ENCODE peak calls at places on chromosomes 5 and 9, in ten cellular contexts. One of them, this sample, is unnamed.
A peak's percentile ranks its signal among the peaks of the same experiment; 100 is the strongest.

GRCh38 chr9:9499546-9499945 is 1113.3 kb downstream of the PTPRD start:
- DNase-seq in A549: no peak
- DNase-seq in GM12891: no peak
- DNase-seq in K562: no peak
- DNase-seq in HepG2: no peak
- DNase-seq in transverse colon: no peak
- DNase-seq in HCT116: no peak
- DNase-seq in thyroid gland: no peak
- DNase-seq in adrenal gland: no peak
- DNase-seq in sigmoid colon: no peak
- DNase-seq in this sample: no peak

GRCh38 chr9:32551491-32552049 is 557 bp upstream of the SMIM27 start:
- DNase-seq in thyroid gland: peak; percentile 26
- DNase-seq in K562: peak; percentile 12
- DNase-seq in adrenal gland: peak; percentile 14
- DNase-seq in HepG2: peak; percentile 14
- DNase-seq in HCT116: peak; percentile 7
- DNase-seq in GM12891: no peak
- DNase-seq in transverse colon: peak; percentile 47
- DNase-seq in sigmoid colon: peak; percentile 70
- DNase-seq in A549: peak; percentile 28
- DNase-seq in this sample: peak; percentile 85

GRCh38 chr5:143106175-143106574 is 297.3 kb downstream of the NR3C1 start:
- DNase-seq in K562: no peak
- DNase-seq in transverse colon: no peak
- DNase-seq in adrenal gland: no peak
- DNase-seq in HepG2: peak; percentile 80
- DNase-seq in A549: peak; percentile 40
- DNase-seq in GM12891: no peak
- DNase-seq in HCT116: no peak
- DNase-seq in sigmoid colon: no peak
- DNase-seq in thyroid gland: peak; percentile 13
- DNase-seq in this sample: peak; percentile 29

GRCh38 chr5:76199321-76200318 is 116.4 kb downstream of the SV2C start:
- DNase-seq in A549: no peak
- DNase-seq in adrenal gland: no peak
- DNase-seq in HepG2: no peak
- DNase-seq in transverse colon: no peak
- DNase-seq in K562: no peak
- DNase-seq in GM12891: no peak
- DNase-seq in HCT116: no peak
- DNase-seq in thyroid gland: no peak
- DNase-seq in sigmoid colon: no peak
- DNase-seq in this sample: no peak

GRCh38 chr9:96554801-96555566 is 64.7 kb downstream of the CDC14B start:
- DNase-seq in K562: no peak
- DNase-seq in HCT116: no peak
- DNase-seq in GM12891: no peak
- DNase-seq in HepG2: no peak
- DNase-seq in A549: no peak
- DNase-seq in adrenal gland: no peak
- DNase-seq in transverse colon: no peak
- DNase-seq in thyroid gland: no peak
- DNase-seq in sigmoid colon: no peak
- DNase-seq in this sample: no peak

GRCh38 chr5:137743031-137743640 is 7.2 kb upstream of the KLHL3 start:
- DNase-seq in A549: peak; percentile 48
- DNase-seq in adrenal gland: peak; percentile 61
- DNase-seq in GM12891: no peak
- DNase-seq in sigmoid colon: peak; percentile 68
- DNase-seq in thyroid gland: peak; percentile 69
- DNase-seq in HCT116: peak; percentile 59
- DNase-seq in HepG2: peak; percentile 77
- DNase-seq in K562: peak; percentile 26
- DNase-seq in transverse colon: peak; percentile 41
- DNase-seq in this sample: peak; percentile 66

GRCh38 chr5:66742083-66742895 is 146.1 kb downstream of the MAST4 start:
- DNase-seq in HepG2: peak; percentile 33
- DNase-seq in sigmoid colon: no peak
- DNase-seq in adrenal gland: no peak
- DNase-seq in GM12891: no peak
- DNase-seq in K562: peak; percentile 20
- DNase-seq in thyroid gland: peak; percentile 47
- DNase-seq in A549: peak; percentile 25
- DNase-seq in HCT116: peak; percentile 21
- DNase-seq in transverse colon: peak; percentile 17
- DNase-seq in this sample: peak; percentile 27

GRCh38 chr5:88667187-88668141 is 215.5 kb downstream of the MEF2C start:
- DNase-seq in sigmoid colon: no peak
- DNase-seq in thyroid gland: no peak
- DNase-seq in K562: no peak
- DNase-seq in transverse colon: no peak
- DNase-seq in adrenal gland: no peak
- DNase-seq in HepG2: no peak
- DNase-seq in HCT116: no peak
- DNase-seq in GM12891: no peak
- DNase-seq in A549: no peak
- DNase-seq in this sample: no peak

GRCh38 chr5:150214289-150214688 is 24.4 kb downstream of the SLC6A7 start:
- DNase-seq in adrenal gland: no peak
- DNase-seq in GM12891: no peak
- DNase-seq in sigmoid colon: no peak
- DNase-seq in K562: peak; percentile 58
- DNase-seq in thyroid gland: no peak
- DNase-seq in HCT116: no peak
- DNase-seq in transverse colon: no peak
- DNase-seq in HepG2: no peak
- DNase-seq in A549: no peak
- DNase-seq in this sample: no peak

GRCh38 chr9:135827866-135828580 is 79.3 kb downstream of the CAMSAP1 start:
- DNase-seq in K562: no peak
- DNase-seq in adrenal gland: no peak
- DNase-seq in HepG2: no peak
- DNase-seq in GM12891: no peak
- DNase-seq in transverse colon: no peak
- DNase-seq in HCT116: no peak
- DNase-seq in thyroid gland: no peak
- DNase-seq in sigmoid colon: no peak
- DNase-seq in A549: no peak
- DNase-seq in this sample: no peak

GRCh38 chr5:139461698-139462097 is 845 bp downstream of the ECSCR start:
- DNase-seq in K562: no peak
- DNase-seq in adrenal gland: no peak
- DNase-seq in HCT116: no peak
- DNase-seq in HepG2: no peak
- DNase-seq in transverse colon: no peak
- DNase-seq in thyroid gland: no peak
- DNase-seq in A549: no peak
- DNase-seq in sigmoid colon: no peak
- DNase-seq in GM12891: no peak
- DNase-seq in this sample: no peak

GRCh38 chr9:129351058-129351641 is 173.1 kb upstream of the IER5L start:
- DNase-seq in GM12891: no peak
- DNase-seq in transverse colon: no peak
- DNase-seq in HepG2: no peak
- DNase-seq in HCT116: no peak
- DNase-seq in K562: no peak
- DNase-seq in A549: no peak
- DNase-seq in sigmoid colon: no peak
- DNase-seq in adrenal gland: no peak
- DNase-seq in thyroid gland: no peak
- DNase-seq in this sample: no peak

GRCh38 chr9:136625101-136626065 is 37.3 kb upstream of the EGFL7 start:
- DNase-seq in sigmoid colon: peak; percentile 88
- DNase-seq in GM12891: no peak
- DNase-seq in HCT116: no peak
- DNase-seq in transverse colon: peak; percentile 91
- DNase-seq in A549: peak; percentile 67
- DNase-seq in HepG2: peak; percentile 69
- DNase-seq in K562: peak; percentile 47
- DNase-seq in adrenal gland: peak; percentile 63
- DNase-seq in thyroid gland: peak; percentile 81
- DNase-seq in this sample: no peak

GRCh38 chr5:920321-920720 is 27.6 kb downstream of the TRIP13 start:
- DNase-seq in A549: no peak
- DNase-seq in sigmoid colon: no peak
- DNase-seq in K562: no peak
- DNase-seq in HepG2: no peak
- DNase-seq in HCT116: no peak
- DNase-seq in GM12891: no peak
- DNase-seq in thyroid gland: no peak
- DNase-seq in adrenal gland: no peak
- DNase-seq in transverse colon: no peak
- DNase-seq in this sample: no peak

GRCh38 chr5:923473-923873 is 30.8 kb downstream of the TRIP13 start:
- DNase-seq in HCT116: peak; percentile 51
- DNase-seq in sigmoid colon: peak; percentile 89
- DNase-seq in transverse colon: peak; percentile 79
- DNase-seq in thyroid gland: peak; percentile 79
- DNase-seq in GM12891: peak; percentile 87
- DNase-seq in adrenal gland: peak; percentile 83
- DNase-seq in A549: peak; percentile 89
- DNase-seq in K562: peak; percentile 88
- DNase-seq in HepG2: peak; percentile 66
- DNase-seq in this sample: peak; percentile 86

GRCh38 chr5:921456-921855 is 28.8 kb downstream of the TRIP13 start:
- DNase-seq in K562: no peak
- DNase-seq in GM12891: no peak
- DNase-seq in HepG2: no peak
- DNase-seq in adrenal gland: no peak
- DNase-seq in HCT116: no peak
- DNase-seq in A549: no peak
- DNase-seq in thyroid gland: no peak
- DNase-seq in transverse colon: no peak
- DNase-seq in sigmoid colon: no peak
- DNase-seq in this sample: no peak

GRCh38 chr5:922745-923472 is 30.2 kb downstream of the TRIP13 start:
- DNase-seq in thyroid gland: no peak
- DNase-seq in GM12891: no peak
- DNase-seq in transverse colon: no peak
- DNase-seq in adrenal gland: no peak
- DNase-seq in HCT116: no peak
- DNase-seq in HepG2: no peak
- DNase-seq in A549: no peak
- DNase-seq in K562: no peak
- DNase-seq in sigmoid colon: no peak
- DNase-seq in this sample: no peak

GRCh38 chr5:922041-922744 is 29.5 kb downstream of the TRIP13 start:
- DNase-seq in GM12891: no peak
- DNase-seq in sigmoid colon: no peak
- DNase-seq in HepG2: no peak
- DNase-seq in thyroid gland: no peak
- DNase-seq in K562: no peak
- DNase-seq in HCT116: no peak
- DNase-seq in transverse colon: no peak
- DNase-seq in adrenal gland: no peak
- DNase-seq in A549: no peak
- DNase-seq in this sample: no peak
- TF ChIP-seq POLR2A in GM12891: no peak
- TF ChIP-seq POLR2A in sigmoid colon: no peak
- TF ChIP-seq POLR2A in HepG2: no peak
- TF ChIP-seq POLR2A in thyroid gland: no peak
- TF ChIP-seq POLR2A in K562: no peak
- TF ChIP-seq POLR2A in HCT116: no peak
- TF ChIP-seq POLR2A in transverse colon: no peak
- TF ChIP-seq POLR2A in adrenal gland: no peak
- TF ChIP-seq POLR2A in A549: no peak
- TF ChIP-seq POLR2A in this sample: no peak

GRCh38 chr5:179023528-179024189 is at the start of gene ZNF879:
- DNase-seq in GM12891: peak; percentile 19
- DNase-seq in A549: peak; percentile 81
- DNase-seq in K562: peak; percentile 76
- DNase-seq in adrenal gland: peak; percentile 91
- DNase-seq in HepG2: peak; percentile 80
- DNase-seq in sigmoid colon: peak; percentile 97
- DNase-seq in transverse colon: peak; percentile 93
- DNase-seq in HCT116: no peak
- DNase-seq in thyroid gland: peak; percentile 97
- DNase-seq in this sample: peak; percentile 76
- TF ChIP-seq POLR2A in GM12891: no peak
- TF ChIP-seq POLR2A in A549: peak; percentile 27
- TF ChIP-seq POLR2A in K562: no peak
- TF ChIP-seq POLR2A in adrenal gland: peak; percentile 53
- TF ChIP-seq POLR2A in HepG2: peak; percentile 24
- TF ChIP-seq POLR2A in sigmoid colon: no peak
- TF ChIP-seq POLR2A in transverse colon: no peak
- TF ChIP-seq POLR2A in HCT116: no peak
- TF ChIP-seq POLR2A in thyroid gland: peak; percentile 51
- TF ChIP-seq POLR2A in this sample: peak; percentile 27

GRCh38 chr5:174817610-174818009 is 93.2 kb downstream of the MSX2 start:
- DNase-seq in K562: no peak
- DNase-seq in adrenal gland: no peak
- DNase-seq in sigmoid colon: no peak
- DNase-seq in thyroid gland: no peak
- DNase-seq in HepG2: no peak
- DNase-seq in A549: no peak
- DNase-seq in GM12891: no peak
- DNase-seq in transverse colon: no peak
- DNase-seq in HCT116: no peak
- DNase-seq in this sample: no peak

GRCh38 chr5:174816858-174817257 is 92.5 kb downstream of the MSX2 start:
- DNase-seq in HCT116: no peak
- DNase-seq in K562: peak; percentile 14
- DNase-seq in adrenal gland: no peak
- DNase-seq in sigmoid colon: no peak
- DNase-seq in HepG2: no peak
- DNase-seq in thyroid gland: no peak
- DNase-seq in A549: no peak
- DNase-seq in transverse colon: no peak
- DNase-seq in GM12891: no peak
- DNase-seq in this sample: no peak

GRCh38 chr5:174818430-174818829 is 94.0 kb downstream of the MSX2 start:
- DNase-seq in thyroid gland: no peak
- DNase-seq in HepG2: no peak
- DNase-seq in K562: no peak
- DNase-seq in GM12891: no peak
- DNase-seq in transverse colon: no peak
- DNase-seq in HCT116: no peak
- DNase-seq in adrenal gland: no peak
- DNase-seq in sigmoid colon: no peak
- DNase-seq in A549: no peak
- DNase-seq in this sample: no peak
- TF ChIP-seq POLR2A in thyroid gland: no peak
- TF ChIP-seq POLR2A in HepG2: no peak
- TF ChIP-seq POLR2A in K562: no peak
- TF ChIP-seq POLR2A in GM12891: no peak
- TF ChIP-seq POLR2A in transverse colon: no peak
- TF ChIP-seq POLR2A in HCT116: no peak
- TF ChIP-seq POLR2A in adrenal gland: no peak
- TF ChIP-seq POLR2A in sigmoid colon: no peak
- TF ChIP-seq POLR2A in A549: no peak
- TF ChIP-seq POLR2A in this sample: no peak

DNA sequence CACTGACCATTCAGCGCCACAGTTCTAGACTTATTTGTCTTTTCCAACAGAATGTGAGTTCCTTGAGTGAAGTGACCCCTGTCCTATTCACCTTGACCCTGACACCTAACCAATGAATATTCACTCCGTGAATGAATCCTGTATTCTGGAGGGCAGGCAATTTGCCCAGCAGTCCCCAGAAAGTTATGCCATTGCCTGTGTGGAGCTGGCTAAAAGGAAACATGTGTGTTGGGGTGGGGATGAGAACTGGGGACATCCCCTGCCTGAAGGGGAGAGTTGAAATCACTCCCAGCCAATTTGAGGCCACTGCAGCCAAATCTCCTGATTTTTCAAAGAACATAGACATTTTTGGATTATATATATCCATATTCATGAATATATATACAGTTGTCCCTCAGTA is 199.0 kb downstream of the SLIT3 start:
- DNase-seq in transverse colon: no peak
- DNase-seq in K562: no peak
- DNase-seq in HCT116: no peak
- DNase-seq in adrenal gland: no peak
- DNase-seq in sigmoid colon: no peak
- DNase-seq in thyroid gland: no peak
- DNase-seq in A549: no peak
- DNase-seq in HepG2: no peak
- DNase-seq in GM12891: no peak
- DNase-seq in this sample: no peak
- TF ChIP-seq POLR2A in transverse colon: no peak
- TF ChIP-seq POLR2A in K562: no peak
- TF ChIP-seq POLR2A in HCT116: no peak
- TF ChIP-seq POLR2A in adrenal gland: no peak
- TF ChIP-seq POLR2A in sigmoid colon: no peak
- TF ChIP-seq POLR2A in thyroid gland: no peak
- TF ChIP-seq POLR2A in A549: no peak
- TF ChIP-seq POLR2A in HepG2: no peak
- TF ChIP-seq POLR2A in GM12891: no peak
- TF ChIP-seq POLR2A in this sample: no peak

This sample was measured in erythroblast.